ENCODE peak calls at places on chromosomes 13 and 19, in seven cellular contexts. Y, X, Z, J, H, D and R are unnamed samples. For H3K27me3, the result is how much of the 10 kb centered on the place peaks cover.

GRCh38 chr19:1861599-1862031 is 1.8 kb downstream of the KLF16 start:
- DNase-seq in Y (no peak), X (no peak), Z (no peak), J (no peak), H (no peak), D (no peak), R (no peak)

GRCh38 chr19:44753932-44754742 is 5.6 kb downstream of the BCL3 start:
- DNase-seq in Y (peak), X (peak), Z (peak), J (peak), H (peak), D (peak), R (peak)

GRCh38 chr19:2475018-2475701 is 767 bp upstream of the GADD45B start:
- DNase-seq in Y (peak), X (peak), Z (peak), J (peak), H (peak), D (peak), R (peak)

GRCh38 chr19:403221-404036 is 5.5 kb downstream of the C2CD4C start:
- DNase-seq in Y (no peak), X (no peak), Z (no peak), J (no peak), H (no peak), D (no peak), R (no peak)

GRCh38 chr19:41866284-41866683 is 6.2 kb downstream of the RPS19 start:
- DNase-seq in Y (no peak), X (no peak), Z (no peak), J (no peak), H (no peak), D (no peak), R (no peak)

GRCh38 chr13:102907016-102907756 is 61.4 kb downstream of the ERCC5 start:
- DNase-seq in Y (no peak), X (no peak), Z (no peak), J (no peak), H (no peak), D (no peak), R (no peak)

GRCh38 chr13:27151798-27152599 is 19.6 kb downstream of the USP12 start:
- DNase-seq in Y (no peak), X (no peak), Z (peak), J (no peak), H (peak), D (no peak), R (no peak)

GRCh38 chr19:21586341-21587116 is 81.1 kb downstream of the ZNF429 start:
- DNase-seq in Y (no peak), X (no peak), Z (no peak), J (no peak), H (no peak), D (no peak), R (peak)

GRCh38 chr19:34560229-34560628 is 78.7 kb downstream of the WTIP start:
- DNase-seq in Y (no peak), X (no peak), Z (no peak), J (no peak), H (no peak), D (no peak), R (no peak)

GRCh38 chr13:83221813-83222241 is 660.4 kb downstream of the SLITRK1 start:
- DNase-seq in Y (no peak), X (no peak), Z (peak), J (no peak), H (peak), D (no peak), R (no peak)

GRCh38 chr13:45674908-45675307 is 27.2 kb upstream of the CBY2 start:
- DNase-seq in Y (no peak), X (no peak), Z (peak), J (no peak), H (peak), D (peak), R (no peak)

GRCh38 chr19:14519860-14520407 is 1.7 kb upstream of the DNAJB1 start:
- DNase-seq in Y (no peak), X (no peak), Z (peak), J (no peak), H (peak), D (no peak), R (no peak)

GRCh38 chr13:24716011-24716410 is 35.8 kb downstream of the ATP12A start:
- DNase-seq in Y (no peak), X (no peak), Z (no peak), J (no peak), H (no peak), D (no peak), R (no peak)

GRCh38 chr19:10961763-10962536 is 1.1 kb downstream of the SMARCA4 start:
- DNase-seq in Y (no peak), X (no peak), Z (peak), J (no peak), H (no peak), D (no peak), R (no peak)

GRCh38 chr19:12194827-12195500 is 32.1 kb downstream of the ZNF136 start:
- DNase-seq in Y (peak), X (peak), Z (no peak), J (peak), H (peak), D (peak), R (peak)

GRCh38 chr13:43698743-43699142 is 88.0 kb downstream of the ENOX1 start:
- DNase-seq in Y (no peak), X (no peak), Z (no peak), J (no peak), H (peak), D (no peak), R (no peak)

GRCh38 chr13:113648218-113648615 is 9.8 kb downstream of the ATP4B start:
- DNase-seq in Y (no peak), X (no peak), Z (no peak), J (no peak), H (no peak), D (no peak), R (no peak)

GRCh38 chr13:100097821-100098220 is 8.9 kb downstream of the PCCA start:
- DNase-seq in Y (no peak), X (no peak), Z (no peak), J (no peak), H (no peak), D (no peak), R (no peak)

GRCh38 chr13:21668665-21669599 is 1.9 kb upstream of the FGF9 start:
- DNase-seq in Y (no peak), X (peak), Z (no peak), J (peak), H (peak), D (no peak), R (peak)

GRCh38 chr13:44763604-44764311 is 187.6 kb upstream of the TSC22D1 start:
- DNase-seq in Y (peak), X (no peak), Z (no peak), J (no peak), H (peak), D (no peak), R (no peak)

GRCh38 chr19:51417807-51418152 is 338 bp upstream of the SIGLEC10 start:
- DNase-seq in Y (no peak), X (no peak), Z (no peak), J (no peak), H (no peak), D (no peak), R (no peak)

GRCh38 chr13:30065181-30065580 is 214.8 kb upstream of the UBL3 start:
- DNase-seq in Y (no peak), X (no peak), Z (no peak), J (no peak), H (no peak), D (no peak), R (no peak)

GRCh38 chr19:6568010-6568411 is 22.9 kb downstream of the CD70 start:
- DNase-seq in Y (no peak), X (no peak), Z (no peak), J (no peak), H (no peak), D (no peak), R (no peak)

GRCh38 chr13:30438286-30438685 is 16.0 kb downstream of the UBE2L5 start:
- DNase-seq in Y (no peak), X (no peak), Z (no peak), J (no peak), H (no peak), D (no peak), R (no peak)

GRCh38 chr13:103731959-103732358 is 665.7 kb upstream of the SLC10A2 start:
- DNase-seq in Y (no peak), X (no peak), Z (no peak), J (no peak), H (no peak), D (no peak), R (no peak)

GRCh38 chr19:16626796-16627193 is 1.2 kb downstream of the MED26 start:
- DNase-seq in Y (no peak), X (no peak), Z (no peak), J (peak), H (peak), D (no peak), R (no peak)

GRCh38 chr13:44231786-44232516 is 141.7 kb upstream of the SERP2 start:
- DNase-seq in Y (no peak), X (no peak), Z (peak), J (no peak), H (peak), D (no peak), R (no peak)

GRCh38 chr19:45972081-45972943 is 1.4 kb downstream of the NOVA2 start:
- DNase-seq in Y (peak), X (peak), Z (no peak), J (peak), H (peak), D (no peak), R (peak)

GRCh38 chr19:45972944-45973525 is 630 bp downstream of the NOVA2 start:
- DNase-seq in Y (no peak), X (no peak), Z (no peak), J (no peak), H (no peak), D (no peak), R (no peak)

GRCh38 chr19:45975296-45975695 is 1.6 kb upstream of the NOVA2 start:
- DNase-seq in Y (no peak), X (no peak), Z (no peak), J (no peak), H (no peak), D (no peak), R (no peak)

GRCh38 chr19:45971260-45971902 is 2.3 kb downstream of the NOVA2 start:
- DNase-seq in Y (peak), X (no peak), Z (no peak), J (no peak), H (no peak), D (no peak), R (no peak)

DNA sequence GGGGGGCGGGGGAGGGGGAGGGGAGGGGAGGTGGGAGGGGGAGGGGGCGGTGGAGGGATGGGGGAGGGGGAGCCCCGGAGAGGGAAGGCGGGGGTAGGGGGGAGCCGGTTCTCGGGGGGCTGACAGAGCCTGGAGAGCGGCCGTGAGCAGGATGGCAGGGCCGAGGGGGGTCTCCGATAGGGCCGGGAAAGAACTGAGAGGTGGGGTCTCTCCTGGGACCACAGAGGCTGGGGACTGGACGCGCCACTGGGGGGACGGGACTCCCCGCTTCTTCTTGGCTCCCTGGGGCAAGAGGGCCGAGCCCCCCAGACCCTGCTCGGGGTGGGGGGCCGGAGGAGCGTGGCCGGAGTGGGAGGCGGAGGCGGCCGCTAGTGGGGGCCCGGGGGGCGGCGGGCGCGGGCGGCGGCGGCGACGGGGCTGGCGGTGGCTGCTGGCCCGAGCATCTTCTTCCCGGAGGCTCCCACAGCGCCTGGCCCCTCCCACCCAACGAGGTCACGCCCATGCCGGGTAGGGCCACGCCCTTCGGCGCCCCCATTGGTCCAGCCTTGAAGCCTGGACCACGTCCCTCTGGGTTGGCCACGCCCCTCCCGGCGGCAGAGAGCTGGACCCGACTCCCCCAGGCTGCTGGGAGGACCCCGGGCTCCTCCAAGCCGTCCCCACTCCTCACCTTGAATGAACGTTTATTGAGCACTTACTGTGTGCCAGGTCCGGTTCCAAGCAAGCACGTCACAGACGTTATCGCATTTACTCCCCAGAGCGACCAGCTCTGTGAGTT is at the start of gene NOVA2:
- DNase-seq in Y (peak), X (no peak), Z (peak), J (no peak), H (peak), D (peak), R (no peak)
- H3K27ac ChIP-seq in Y (peak), X (no peak), Z (no peak), J (no peak), H (no peak), D (no peak), R (no peak)

GRCh38 chr19:4602173-4602788 is 37.0 kb upstream of the TNFAIP8L1 start:
- DNase-seq in Y (no peak), X (no peak), Z (no peak), J (no peak), H (no peak), D (no peak), R (no peak)
- H3K27me3 ChIP-seq in Y (under half), X (under half), Z (under half), J (under half), H (under half), D (under half), R (under half)

DNA sequence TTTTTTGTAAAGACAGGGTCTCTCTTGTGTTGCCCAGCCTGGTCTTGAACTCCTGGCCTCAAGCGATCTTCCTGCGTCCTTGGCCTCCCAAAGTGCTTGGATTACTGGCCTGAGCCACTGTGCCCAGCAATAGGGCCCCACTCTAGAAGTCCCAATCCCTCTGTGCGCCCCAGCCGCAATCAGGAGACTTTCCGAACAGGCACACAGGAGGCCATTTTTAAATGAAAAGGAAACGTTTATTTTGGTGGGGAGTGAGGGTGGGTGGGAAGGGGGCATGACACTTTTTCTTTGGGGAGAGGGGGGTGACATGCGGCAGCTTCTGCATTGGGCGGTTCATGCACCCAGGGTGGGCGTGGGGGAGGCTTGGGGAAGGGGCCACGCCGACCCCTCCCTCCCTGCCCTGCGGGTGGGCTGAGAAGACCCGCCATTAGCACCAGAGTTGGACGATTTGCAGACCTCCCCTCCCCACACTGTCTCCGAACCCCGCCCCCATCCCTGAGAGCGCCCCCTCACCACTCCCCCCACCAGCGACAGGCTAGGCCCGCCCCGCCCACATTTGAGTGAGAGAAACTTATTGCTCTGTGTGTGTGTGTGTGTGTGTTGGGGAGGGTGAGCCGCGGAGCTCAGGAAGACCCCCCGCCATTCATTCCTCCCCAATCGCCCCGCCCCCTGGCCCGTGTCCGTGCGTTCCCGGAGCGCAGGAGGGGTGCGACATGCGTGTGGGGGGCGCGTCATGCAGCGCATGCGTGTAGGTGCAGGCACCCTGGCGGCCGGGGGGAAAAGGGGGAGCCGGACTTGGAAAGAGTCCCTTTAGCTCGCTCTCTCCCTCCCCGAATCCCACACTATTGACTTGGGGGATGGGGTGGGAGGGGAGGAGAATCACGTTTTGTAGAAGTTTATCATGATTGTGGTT is 17.2 kb downstream of the KCNC3 start:
- DNase-seq in Y (no peak), X (no peak), Z (peak), J (no peak), H (no peak), D (peak), R (no peak)
- H3K27ac ChIP-seq in Y (no peak), X (no peak), Z (no peak), J (no peak), H (no peak), D (no peak), R (no peak)

DNA sequence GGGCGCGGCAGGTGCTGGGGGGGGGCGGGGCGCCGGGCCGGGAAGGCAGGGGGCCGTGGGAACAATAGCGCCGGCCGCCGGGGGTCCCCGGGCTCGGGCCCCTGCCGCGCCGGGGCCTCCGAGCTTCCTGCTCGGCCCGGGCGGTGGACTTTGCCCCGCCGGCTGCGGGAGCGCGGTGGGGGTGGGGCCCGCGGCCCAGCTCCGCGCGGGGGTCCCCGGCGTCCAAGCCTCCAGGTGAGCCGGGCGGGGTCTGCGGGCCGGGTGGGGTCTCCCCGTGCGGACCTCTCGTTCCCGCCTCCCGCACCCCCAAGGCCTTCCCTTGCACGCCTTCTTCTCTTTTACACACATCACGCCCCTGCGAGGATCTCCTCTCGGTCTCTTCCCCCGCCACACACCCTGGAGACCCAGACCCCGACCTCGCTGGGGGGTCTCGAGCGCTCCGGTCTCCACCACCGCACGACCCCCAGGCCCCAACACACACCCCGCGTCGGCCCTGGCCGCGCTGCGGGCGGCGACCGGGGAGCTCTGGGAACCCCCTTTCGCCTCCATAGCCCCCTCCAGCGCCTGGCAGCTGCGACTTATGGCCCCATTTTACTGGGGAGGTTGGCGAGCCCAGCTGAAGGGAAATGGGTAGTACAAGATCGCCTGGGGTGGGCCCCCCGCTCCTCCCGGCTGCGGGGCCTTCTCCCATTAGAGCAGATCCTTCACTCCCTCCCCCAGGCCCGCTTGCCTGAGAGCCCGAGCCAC is 701 bp downstream of the CAMSAP3 start:
- DNase-seq in Y (no peak), X (no peak), Z (peak), J (no peak), H (no peak), D (no peak), R (no peak)
- H3K27me3 ChIP-seq in Y (half or more), X (under half), Z (under half), J (under half), H (under half), D (under half), R (under half)